ENCODE peak calls at places on chromosome 1, in eight cellular contexts. One of them, this sample, is unnamed.

GRCh38 chr1:37795340-37796110 is 1.9 kb downstream of the MANEAL start:
- DNase-seq in NCI-H146: no peak
- DNase-seq in fibroblast of pulmonary artery: peak
- DNase-seq in choroid plexus epithelial cell: peak
- DNase-seq in germinal center: peak
- DNase-seq in stimulated activated CD8-positive, alpha-beta memory T cell treated with anti-CD3 and anti-CD28 coated beads, Interleukin-4, amount 100 ng/mL, for 24 hours: peak
- DNase-seq in T-helper 2 cell: peak
- DNase-seq in stimulated activated CD4-positive, alpha-beta T cell treated with anti-CD3 and anti-CD28 coated beads, Interleukin-4, amount 100 ng/mL, for 24 hours: peak
- DNase-seq in this sample: peak

GRCh38 chr1:85584264-85584781 is 3.8 kb downstream of the CCN1 start:
- DNase-seq in choroid plexus epithelial cell: peak
- DNase-seq in T-helper 2 cell: no peak
- DNase-seq in stimulated activated CD8-positive, alpha-beta memory T cell treated with anti-CD3 and anti-CD28 coated beads, Interleukin-4, amount 100 ng/mL, for 24 hours: no peak
- DNase-seq in stimulated activated CD4-positive, alpha-beta T cell treated with anti-CD3 and anti-CD28 coated beads, Interleukin-4, amount 100 ng/mL, for 24 hours: no peak
- DNase-seq in germinal center: no peak
- DNase-seq in fibroblast of pulmonary artery: peak
- DNase-seq in NCI-H146: no peak
- DNase-seq in this sample: no peak

GRCh38 chr1:167273027-167273800 is 52.5 kb downstream of the POU2F1 start:
- DNase-seq in T-helper 2 cell: no peak
- DNase-seq in fibroblast of pulmonary artery: peak
- DNase-seq in NCI-H146: no peak
- DNase-seq in germinal center: no peak
- DNase-seq in stimulated activated CD8-positive, alpha-beta memory T cell treated with anti-CD3 and anti-CD28 coated beads, Interleukin-4, amount 100 ng/mL, for 24 hours: no peak
- DNase-seq in choroid plexus epithelial cell: peak
- DNase-seq in stimulated activated CD4-positive, alpha-beta T cell treated with anti-CD3 and anti-CD28 coated beads, Interleukin-4, amount 100 ng/mL, for 24 hours: no peak
- DNase-seq in this sample: no peak

GRCh38 chr1:46490603-46491499 is 1.2 kb downstream of the DMBX1 start:
- DNase-seq in fibroblast of pulmonary artery: peak
- DNase-seq in germinal center: no peak
- DNase-seq in stimulated activated CD8-positive, alpha-beta memory T cell treated with anti-CD3 and anti-CD28 coated beads, Interleukin-4, amount 100 ng/mL, for 24 hours: no peak
- DNase-seq in choroid plexus epithelial cell: no peak
- DNase-seq in T-helper 2 cell: no peak
- DNase-seq in stimulated activated CD4-positive, alpha-beta T cell treated with anti-CD3 and anti-CD28 coated beads, Interleukin-4, amount 100 ng/mL, for 24 hours: no peak
- DNase-seq in NCI-H146: no peak
- DNase-seq in this sample: no peak

GRCh38 chr1:37945743-37946702 is 830 bp downstream of the INPP5B start:
- DNase-seq in stimulated activated CD4-positive, alpha-beta T cell treated with anti-CD3 and anti-CD28 coated beads, Interleukin-4, amount 100 ng/mL, for 24 hours: no peak
- DNase-seq in T-helper 2 cell: no peak
- DNase-seq in fibroblast of pulmonary artery: peak
- DNase-seq in germinal center: no peak
- DNase-seq in choroid plexus epithelial cell: peak
- DNase-seq in NCI-H146: peak
- DNase-seq in stimulated activated CD8-positive, alpha-beta memory T cell treated with anti-CD3 and anti-CD28 coated beads, Interleukin-4, amount 100 ng/mL, for 24 hours: no peak
- DNase-seq in this sample: peak

GRCh38 chr1:15703562-15703961 is 19.4 kb downstream of the PLEKHM2 start:
- DNase-seq in choroid plexus epithelial cell: peak
- DNase-seq in fibroblast of pulmonary artery: peak
- DNase-seq in NCI-H146: no peak
- DNase-seq in germinal center: no peak
- DNase-seq in stimulated activated CD4-positive, alpha-beta T cell treated with anti-CD3 and anti-CD28 coated beads, Interleukin-4, amount 100 ng/mL, for 24 hours: no peak
- DNase-seq in stimulated activated CD8-positive, alpha-beta memory T cell treated with anti-CD3 and anti-CD28 coated beads, Interleukin-4, amount 100 ng/mL, for 24 hours: no peak
- DNase-seq in T-helper 2 cell: no peak
- DNase-seq in this sample: peak

GRCh38 chr1:167713330-167714081 is 8.3 kb upstream of the MPZL1 start:
- DNase-seq in fibroblast of pulmonary artery: peak
- DNase-seq in T-helper 2 cell: peak
- DNase-seq in stimulated activated CD8-positive, alpha-beta memory T cell treated with anti-CD3 and anti-CD28 coated beads, Interleukin-4, amount 100 ng/mL, for 24 hours: no peak
- DNase-seq in germinal center: no peak
- DNase-seq in choroid plexus epithelial cell: peak
- DNase-seq in NCI-H146: peak
- DNase-seq in stimulated activated CD4-positive, alpha-beta T cell treated with anti-CD3 and anti-CD28 coated beads, Interleukin-4, amount 100 ng/mL, for 24 hours: peak
- DNase-seq in this sample: peak

GRCh38 chr1:97094257-97094972 is 372.8 kb downstream of the PTBP2 start:
- DNase-seq in germinal center: no peak
- DNase-seq in fibroblast of pulmonary artery: peak
- DNase-seq in NCI-H146: no peak
- DNase-seq in choroid plexus epithelial cell: peak
- DNase-seq in stimulated activated CD4-positive, alpha-beta T cell treated with anti-CD3 and anti-CD28 coated beads, Interleukin-4, amount 100 ng/mL, for 24 hours: no peak
- DNase-seq in T-helper 2 cell: peak
- DNase-seq in stimulated activated CD8-positive, alpha-beta memory T cell treated with anti-CD3 and anti-CD28 coated beads, Interleukin-4, amount 100 ng/mL, for 24 hours: no peak
- DNase-seq in this sample: no peak

GRCh38 chr1:167538657-167539056 is 14.9 kb downstream of the CREG1 start:
- DNase-seq in T-helper 2 cell: no peak
- DNase-seq in germinal center: no peak
- DNase-seq in stimulated activated CD4-positive, alpha-beta T cell treated with anti-CD3 and anti-CD28 coated beads, Interleukin-4, amount 100 ng/mL, for 24 hours: no peak
- DNase-seq in stimulated activated CD8-positive, alpha-beta memory T cell treated with anti-CD3 and anti-CD28 coated beads, Interleukin-4, amount 100 ng/mL, for 24 hours: no peak
- DNase-seq in NCI-H146: no peak
- DNase-seq in choroid plexus epithelial cell: no peak
- DNase-seq in fibroblast of pulmonary artery: peak
- DNase-seq in this sample: no peak

GRCh38 chr1:229407206-229408026 is 26.5 kb downstream of the ACTA1 start:
- DNase-seq in stimulated activated CD8-positive, alpha-beta memory T cell treated with anti-CD3 and anti-CD28 coated beads, Interleukin-4, amount 100 ng/mL, for 24 hours: no peak
- DNase-seq in NCI-H146: no peak
- DNase-seq in germinal center: no peak
- DNase-seq in choroid plexus epithelial cell: no peak
- DNase-seq in fibroblast of pulmonary artery: no peak
- DNase-seq in stimulated activated CD4-positive, alpha-beta T cell treated with anti-CD3 and anti-CD28 coated beads, Interleukin-4, amount 100 ng/mL, for 24 hours: no peak
- DNase-seq in T-helper 2 cell: no peak
- DNase-seq in this sample: no peak

GRCh38 chr1:100362821-100363466 is 10.6 kb downstream of the CDC14A start:
- DNase-seq in NCI-H146: peak
- DNase-seq in fibroblast of pulmonary artery: no peak
- DNase-seq in germinal center: no peak
- DNase-seq in stimulated activated CD4-positive, alpha-beta T cell treated with anti-CD3 and anti-CD28 coated beads, Interleukin-4, amount 100 ng/mL, for 24 hours: no peak
- DNase-seq in T-helper 2 cell: no peak
- DNase-seq in choroid plexus epithelial cell: no peak
- DNase-seq in stimulated activated CD8-positive, alpha-beta memory T cell treated with anti-CD3 and anti-CD28 coated beads, Interleukin-4, amount 100 ng/mL, for 24 hours: no peak
- DNase-seq in this sample: no peak

GRCh38 chr1:30872948-30873263 is 35.7 kb downstream of the SDC3 start:
- DNase-seq in stimulated activated CD4-positive, alpha-beta T cell treated with anti-CD3 and anti-CD28 coated beads, Interleukin-4, amount 100 ng/mL, for 24 hours: no peak
- DNase-seq in fibroblast of pulmonary artery: no peak
- DNase-seq in germinal center: no peak
- DNase-seq in T-helper 2 cell: no peak
- DNase-seq in NCI-H146: no peak
- DNase-seq in choroid plexus epithelial cell: peak
- DNase-seq in stimulated activated CD8-positive, alpha-beta memory T cell treated with anti-CD3 and anti-CD28 coated beads, Interleukin-4, amount 100 ng/mL, for 24 hours: no peak
- DNase-seq in this sample: no peak

GRCh38 chr1:18556364-18556763 is 74.3 kb upstream of the PAX7 start:
- DNase-seq in stimulated activated CD4-positive, alpha-beta T cell treated with anti-CD3 and anti-CD28 coated beads, Interleukin-4, amount 100 ng/mL, for 24 hours: no peak
- DNase-seq in T-helper 2 cell: no peak
- DNase-seq in stimulated activated CD8-positive, alpha-beta memory T cell treated with anti-CD3 and anti-CD28 coated beads, Interleukin-4, amount 100 ng/mL, for 24 hours: no peak
- DNase-seq in NCI-H146: no peak
- DNase-seq in germinal center: no peak
- DNase-seq in fibroblast of pulmonary artery: peak
- DNase-seq in choroid plexus epithelial cell: peak
- DNase-seq in this sample: no peak

GRCh38 chr1:100583827-100584226 is 45.9 kb downstream of the GPR88 start:
- DNase-seq in stimulated activated CD4-positive, alpha-beta T cell treated with anti-CD3 and anti-CD28 coated beads, Interleukin-4, amount 100 ng/mL, for 24 hours: no peak
- DNase-seq in NCI-H146: no peak
- DNase-seq in fibroblast of pulmonary artery: peak
- DNase-seq in choroid plexus epithelial cell: no peak
- DNase-seq in germinal center: no peak
- DNase-seq in T-helper 2 cell: no peak
- DNase-seq in stimulated activated CD8-positive, alpha-beta memory T cell treated with anti-CD3 and anti-CD28 coated beads, Interleukin-4, amount 100 ng/mL, for 24 hours: no peak
- DNase-seq in this sample: no peak

GRCh38 chr1:20981903-20982695 is 194.6 kb downstream of the EIF4G3 start:
- DNase-seq in T-helper 2 cell: no peak
- DNase-seq in germinal center: no peak
- DNase-seq in choroid plexus epithelial cell: peak
- DNase-seq in fibroblast of pulmonary artery: peak
- DNase-seq in NCI-H146: peak
- DNase-seq in stimulated activated CD8-positive, alpha-beta memory T cell treated with anti-CD3 and anti-CD28 coated beads, Interleukin-4, amount 100 ng/mL, for 24 hours: no peak
- DNase-seq in stimulated activated CD4-positive, alpha-beta T cell treated with anti-CD3 and anti-CD28 coated beads, Interleukin-4, amount 100 ng/mL, for 24 hours: no peak
- DNase-seq in this sample: no peak

GRCh38 chr1:96145486-96145885 is 576.1 kb upstream of the PTBP2 start:
- DNase-seq in germinal center: no peak
- DNase-seq in choroid plexus epithelial cell: peak
- DNase-seq in stimulated activated CD4-positive, alpha-beta T cell treated with anti-CD3 and anti-CD28 coated beads, Interleukin-4, amount 100 ng/mL, for 24 hours: no peak
- DNase-seq in fibroblast of pulmonary artery: no peak
- DNase-seq in T-helper 2 cell: no peak
- DNase-seq in NCI-H146: no peak
- DNase-seq in stimulated activated CD8-positive, alpha-beta memory T cell treated with anti-CD3 and anti-CD28 coated beads, Interleukin-4, amount 100 ng/mL, for 24 hours: no peak
- DNase-seq in this sample: no peak